ENCODE peak calls at places on chromosomes 6 and 20, in nine cellular contexts. Z is retinal pigment epithelial cell; H is SW 1271; V is GM23338; X is EL; B is activated T-cell treated with anti-CD3 and anti-CD28 coated beads, Interleukin-2, amount 50 U/mL, for 4 hours; S is GM13976; G is A549; K is NCI-H510A treated with DMSO at 0.1 percent for 48 hours. N is an unnamed sample.

GRCh38 chr6:44681782-44682181 is 294.3 kb downstream of the CDC5L start:
- DNase-seq in Z (no peak), H (no peak), V (no peak), X (no peak), B (no peak), S (no peak), G (no peak), K (no peak), N (no peak)

GRCh38 chr20:16404171-16404570 is 169.1 kb downstream of the KIF16B start:
- DNase-seq in Z (no peak), H (no peak), V (no peak), X (no peak), B (no peak), S (no peak), G (no peak), K (no peak), N (no peak)

GRCh38 chr6:139370047-139370706 is 4.3 kb downstream of the CITED2 start:
- DNase-seq in Z (no peak), H (no peak), V (no peak), X (peak; percentile 79), B (no peak), S (no peak), G (no peak), K (no peak), N (peak; percentile 31)

GRCh38 chr6:41502607-41503434 is 43.4 kb upstream of the FOXP4 start:
- DNase-seq in Z (no peak), H (no peak), V (peak; percentile 87), X (no peak), B (no peak), S (no peak), G (no peak), K (no peak), N (peak; percentile 14)

GRCh38 chr20:63931735-63932134 is 24.5 kb downstream of the UCKL1 start:
- DNase-seq in Z (no peak), H (no peak), V (no peak), X (no peak), B (no peak), S (no peak), G (no peak), K (no peak), N (no peak)

GRCh38 chr6:96234476-96234875 is 218.7 kb downstream of the FUT9 start:
- DNase-seq in Z (peak; percentile 63), H (no peak), V (no peak), X (no peak), B (no peak), S (no peak), G (no peak), K (no peak), N (no peak)

GRCh38 chr20:34705008-34705382 is 851 bp downstream of the TP53INP2 start:
- DNase-seq in Z (no peak), H (no peak), V (no peak), X (no peak), B (no peak), S (no peak), G (no peak), K (no peak), N (no peak)

GRCh38 chr20:18019068-18019467 is 38.6 kb downstream of the OVOL2 start:
- DNase-seq in Z (no peak), H (no peak), V (peak; percentile 82), X (no peak), B (no peak), S (peak; percentile 79), G (peak; percentile 36), K (peak; percentile 4), N (no peak)

GRCh38 chr20:19813839-19814238 is 55.8 kb downstream of the RIN2 start:
- DNase-seq in Z (no peak), H (no peak), V (no peak), X (no peak), B (no peak), S (no peak), G (no peak), K (no peak), N (no peak)

GRCh38 chr20:3751664-3752385 is 15.7 kb downstream of the ADISSP start:
- DNase-seq in Z (no peak), H (no peak), V (peak; percentile 83), X (no peak), B (peak; percentile 26), S (peak; percentile 73), G (no peak), K (peak; percentile 92), N (peak; percentile 65)

GRCh38 chr6:80197474-80197873 is 91.0 kb downstream of the BCKDHB start:
- DNase-seq in Z (peak; percentile 53), H (no peak), V (no peak), X (peak; percentile 12), B (no peak), S (no peak), G (no peak), K (no peak), N (peak; percentile 17)

GRCh38 chr20:62733891-62734290 is 25.3 kb downstream of the NTSR1 start:
- DNase-seq in Z (no peak), H (no peak), V (no peak), X (no peak), B (no peak), S (no peak), G (no peak), K (no peak), N (no peak)

N was measured in body of pancreas.